ENCODE peak calls at places on chromosome 13, in nine cellular contexts. One of them, this sample, is unnamed.

GRCh38 chr13:101178394-101178793 is 237.9 kb downstream of the NALCN start:
- DNase-seq in A549: no peak
- DNase-seq in lower lobe of right lung: no peak
- DNase-seq in AG04450: peak
- DNase-seq in DND-41: no peak
- DNase-seq in effector memory CD4-positive, alpha-beta T cell: no peak
- DNase-seq in caudate nucleus: no peak
- DNase-seq in neural progenitor cell: no peak
- DNase-seq in neuronal stem cell: no peak
- DNase-seq in this sample: no peak

GRCh38 chr13:24713022-24713421 is 32.8 kb downstream of the ATP12A start:
- DNase-seq in caudate nucleus: no peak
- DNase-seq in neuronal stem cell: no peak
- DNase-seq in A549: no peak
- DNase-seq in neural progenitor cell: no peak
- DNase-seq in DND-41: no peak
- DNase-seq in AG04450: no peak
- DNase-seq in lower lobe of right lung: no peak
- DNase-seq in effector memory CD4-positive, alpha-beta T cell: no peak
- DNase-seq in this sample: no peak

GRCh38 chr13:29435125-29435911 is 160.2 kb downstream of the SLC7A1 start:
- DNase-seq in neural progenitor cell: no peak
- DNase-seq in A549: no peak
- DNase-seq in effector memory CD4-positive, alpha-beta T cell: no peak
- DNase-seq in DND-41: no peak
- DNase-seq in lower lobe of right lung: no peak
- DNase-seq in neuronal stem cell: no peak
- DNase-seq in AG04450: peak
- DNase-seq in caudate nucleus: no peak
- DNase-seq in this sample: no peak

GRCh38 chr13:93775507-93776108 is 549.0 kb downstream of the GPC6 start:
- DNase-seq in A549: no peak
- DNase-seq in AG04450: peak
- DNase-seq in caudate nucleus: no peak
- DNase-seq in neural progenitor cell: no peak
- DNase-seq in lower lobe of right lung: no peak
- DNase-seq in effector memory CD4-positive, alpha-beta T cell: no peak
- DNase-seq in neuronal stem cell: no peak
- DNase-seq in DND-41: no peak
- DNase-seq in this sample: no peak

GRCh38 chr13:51861728-51862300 is at the start of gene CCDC70:
- DNase-seq in neuronal stem cell: no peak
- DNase-seq in A549: no peak
- DNase-seq in lower lobe of right lung: no peak
- DNase-seq in effector memory CD4-positive, alpha-beta T cell: no peak
- DNase-seq in neural progenitor cell: no peak
- DNase-seq in DND-41: no peak
- DNase-seq in caudate nucleus: no peak
- DNase-seq in AG04450: no peak
- DNase-seq in this sample: no peak

GRCh38 chr13:34372581-34372980 is 554.6 kb downstream of the RFC3 start:
- DNase-seq in neural progenitor cell: no peak
- DNase-seq in caudate nucleus: no peak
- DNase-seq in AG04450: no peak
- DNase-seq in effector memory CD4-positive, alpha-beta T cell: no peak
- DNase-seq in DND-41: no peak
- DNase-seq in A549: peak
- DNase-seq in lower lobe of right lung: no peak
- DNase-seq in neuronal stem cell: no peak
- DNase-seq in this sample: no peak

GRCh38 chr13:22047082-22047784 is 376.4 kb downstream of the FGF9 start:
- DNase-seq in A549: no peak
- DNase-seq in effector memory CD4-positive, alpha-beta T cell: no peak
- DNase-seq in lower lobe of right lung: no peak
- DNase-seq in neuronal stem cell: no peak
- DNase-seq in neural progenitor cell: no peak
- DNase-seq in AG04450: peak
- DNase-seq in DND-41: no peak
- DNase-seq in caudate nucleus: no peak
- DNase-seq in this sample: no peak

GRCh38 chr13:101916108-101916757 is 463.8 kb downstream of the ITGBL1 start:
- DNase-seq in lower lobe of right lung: no peak
- DNase-seq in effector memory CD4-positive, alpha-beta T cell: no peak
- DNase-seq in neuronal stem cell: peak
- DNase-seq in A549: peak
- DNase-seq in neural progenitor cell: peak
- DNase-seq in AG04450: no peak
- DNase-seq in caudate nucleus: no peak
- DNase-seq in DND-41: no peak
- DNase-seq in this sample: no peak

GRCh38 chr13:40352385-40352778 is 314.1 kb downstream of the FOXO1 start:
- DNase-seq in neuronal stem cell: no peak
- DNase-seq in neural progenitor cell: no peak
- DNase-seq in lower lobe of right lung: no peak
- DNase-seq in A549: no peak
- DNase-seq in AG04450: no peak
- DNase-seq in DND-41: no peak
- DNase-seq in caudate nucleus: peak
- DNase-seq in effector memory CD4-positive, alpha-beta T cell: no peak
- DNase-seq in this sample: no peak

GRCh38 chr13:21012841-21013681 is 48.3 kb downstream of the LATS2 start:
- DNase-seq in A549: no peak
- DNase-seq in caudate nucleus: no peak
- DNase-seq in neural progenitor cell: no peak
- DNase-seq in neuronal stem cell: no peak
- DNase-seq in AG04450: no peak
- DNase-seq in DND-41: no peak
- DNase-seq in effector memory CD4-positive, alpha-beta T cell: no peak
- DNase-seq in lower lobe of right lung: no peak
- DNase-seq in this sample: no peak

GRCh38 chr13:21013682-21014038 is 47.7 kb downstream of the LATS2 start:
- DNase-seq in lower lobe of right lung: no peak
- DNase-seq in effector memory CD4-positive, alpha-beta T cell: no peak
- DNase-seq in neuronal stem cell: no peak
- DNase-seq in A549: no peak
- DNase-seq in neural progenitor cell: no peak
- DNase-seq in caudate nucleus: no peak
- DNase-seq in DND-41: no peak
- DNase-seq in AG04450: no peak
- DNase-seq in this sample: no peak

GRCh38 chr13:21014139-21014665 is 47.2 kb downstream of the LATS2 start:
- DNase-seq in AG04450: no peak
- DNase-seq in neural progenitor cell: no peak
- DNase-seq in neuronal stem cell: no peak
- DNase-seq in DND-41: no peak
- DNase-seq in A549: no peak
- DNase-seq in lower lobe of right lung: no peak
- DNase-seq in effector memory CD4-positive, alpha-beta T cell: no peak
- DNase-seq in caudate nucleus: no peak
- DNase-seq in this sample: no peak

GRCh38 chr13:21015284-21015683 is 46.1 kb downstream of the LATS2 start:
- DNase-seq in lower lobe of right lung: no peak
- DNase-seq in DND-41: no peak
- DNase-seq in caudate nucleus: no peak
- DNase-seq in AG04450: no peak
- DNase-seq in neural progenitor cell: no peak
- DNase-seq in A549: no peak
- DNase-seq in neuronal stem cell: no peak
- DNase-seq in effector memory CD4-positive, alpha-beta T cell: no peak
- DNase-seq in this sample: no peak

DNA sequence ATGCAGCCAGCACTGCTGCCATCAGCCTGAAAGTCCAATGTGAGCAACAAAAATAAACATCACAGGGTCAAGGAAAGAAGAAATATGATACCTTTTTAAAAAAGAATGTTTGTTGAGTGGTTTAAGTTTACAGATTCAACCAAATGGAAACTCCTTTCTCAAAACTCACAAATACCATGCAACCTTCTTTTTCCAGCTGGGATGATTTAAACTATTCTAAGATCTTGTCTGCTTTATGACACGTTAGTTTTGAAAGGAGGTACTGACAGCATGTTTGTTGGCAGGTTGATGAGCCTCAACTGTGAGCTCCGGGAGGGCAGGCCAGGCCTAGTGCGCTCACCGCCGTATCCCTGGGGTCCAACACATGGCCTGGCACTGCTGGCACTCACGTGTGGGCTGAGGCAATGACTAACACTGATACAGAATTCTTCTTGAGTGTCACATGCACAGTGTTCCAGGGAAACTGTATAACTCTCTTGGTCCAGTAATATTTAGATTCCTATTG is 46.7 kb downstream of the LATS2 start:
- DNase-seq in A549: no peak
- DNase-seq in AG04450: peak
- DNase-seq in DND-41: no peak
- DNase-seq in caudate nucleus: no peak
- DNase-seq in neuronal stem cell: no peak
- DNase-seq in neural progenitor cell: no peak
- DNase-seq in effector memory CD4-positive, alpha-beta T cell: no peak
- DNase-seq in lower lobe of right lung: no peak
- DNase-seq in this sample: no peak
- H3K27ac ChIP-seq in A549: peak
- H3K27ac ChIP-seq in AG04450: peak
- H3K27ac ChIP-seq in DND-41: no peak
- H3K27ac ChIP-seq in caudate nucleus: peak
- H3K27ac ChIP-seq in neuronal stem cell: no peak
- H3K27ac ChIP-seq in neural progenitor cell: no peak
- H3K27ac ChIP-seq in effector memory CD4-positive, alpha-beta T cell: no peak
- H3K27ac ChIP-seq in lower lobe of right lung: peak
- H3K27ac ChIP-seq in this sample: no peak

DNA sequence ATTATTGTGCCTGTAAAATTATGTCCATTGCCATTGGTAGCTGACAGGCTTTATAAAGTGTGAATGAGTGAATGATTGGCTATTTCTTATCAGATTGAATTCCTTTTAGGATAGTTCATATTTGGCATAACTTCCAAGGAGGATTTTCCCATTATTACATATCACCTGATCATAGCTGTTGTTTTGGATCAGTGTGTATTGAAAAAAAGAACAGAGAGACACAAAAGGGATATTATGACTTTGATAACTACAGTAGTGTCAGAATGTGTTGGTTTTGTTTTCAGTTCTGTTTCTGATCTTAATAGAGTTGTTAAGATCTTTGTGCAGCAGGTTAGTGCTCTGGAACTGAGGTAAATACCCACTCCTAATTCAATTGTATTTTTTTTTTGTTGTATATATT is 103.8 kb downstream of the LRCH1 start:
- DNase-seq in lower lobe of right lung: no peak
- DNase-seq in A549: no peak
- DNase-seq in AG04450: no peak
- DNase-seq in neuronal stem cell: no peak
- DNase-seq in caudate nucleus: no peak
- DNase-seq in effector memory CD4-positive, alpha-beta T cell: no peak
- DNase-seq in DND-41: no peak
- DNase-seq in neural progenitor cell: no peak
- DNase-seq in this sample: no peak
- H3K27ac ChIP-seq in lower lobe of right lung: no peak
- H3K27ac ChIP-seq in A549: no peak
- H3K27ac ChIP-seq in AG04450: no peak
- H3K27ac ChIP-seq in neuronal stem cell: no peak
- H3K27ac ChIP-seq in caudate nucleus: no peak
- H3K27ac ChIP-seq in effector memory CD4-positive, alpha-beta T cell: no peak
- H3K27ac ChIP-seq in DND-41: no peak
- H3K27ac ChIP-seq in neural progenitor cell: no peak
- H3K27ac ChIP-seq in this sample: no peak

GRCh38 chr13:75473472-75473871 is 8.5 kb downstream of the TBC1D4 start:
- DNase-seq in AG04450: no peak
- DNase-seq in neural progenitor cell: no peak
- DNase-seq in lower lobe of right lung: no peak
- DNase-seq in neuronal stem cell: no peak
- DNase-seq in DND-41: no peak
- DNase-seq in effector memory CD4-positive, alpha-beta T cell: no peak
- DNase-seq in caudate nucleus: no peak
- DNase-seq in A549: no peak
- DNase-seq in this sample: no peak
- H3K27ac ChIP-seq in AG04450: no peak
- H3K27ac ChIP-seq in neural progenitor cell: no peak
- H3K27ac ChIP-seq in lower lobe of right lung: no peak
- H3K27ac ChIP-seq in neuronal stem cell: no peak
- H3K27ac ChIP-seq in DND-41: no peak
- H3K27ac ChIP-seq in effector memory CD4-positive, alpha-beta T cell: no peak
- H3K27ac ChIP-seq in caudate nucleus: no peak
- H3K27ac ChIP-seq in A549: no peak
- H3K27ac ChIP-seq in this sample: no peak

GRCh38 chr13:113410472-113411201 is 42.7 kb downstream of the ADPRHL1 start:
- DNase-seq in AG04450: peak
- DNase-seq in DND-41: no peak
- DNase-seq in neural progenitor cell: no peak
- DNase-seq in effector memory CD4-positive, alpha-beta T cell: no peak
- DNase-seq in caudate nucleus: no peak
- DNase-seq in neuronal stem cell: no peak
- DNase-seq in lower lobe of right lung: peak
- DNase-seq in A549: peak
- DNase-seq in this sample: no peak

GRCh38 chr13:113413898-113414282 is 39.4 kb downstream of the ADPRHL1 start:
- DNase-seq in A549: no peak
- DNase-seq in neuronal stem cell: no peak
- DNase-seq in caudate nucleus: no peak
- DNase-seq in AG04450: no peak
- DNase-seq in effector memory CD4-positive, alpha-beta T cell: no peak
- DNase-seq in lower lobe of right lung: no peak
- DNase-seq in neural progenitor cell: peak
- DNase-seq in DND-41: no peak
- DNase-seq in this sample: no peak

GRCh38 chr13:113413178-113413897 is 40.0 kb downstream of the ADPRHL1 start:
- DNase-seq in A549: no peak
- DNase-seq in neural progenitor cell: no peak
- DNase-seq in DND-41: no peak
- DNase-seq in effector memory CD4-positive, alpha-beta T cell: no peak
- DNase-seq in AG04450: no peak
- DNase-seq in lower lobe of right lung: peak
- DNase-seq in caudate nucleus: no peak
- DNase-seq in neuronal stem cell: no peak
- DNase-seq in this sample: no peak

GRCh38 chr13:113412440-113412839 is 40.8 kb downstream of the ADPRHL1 start:
- DNase-seq in effector memory CD4-positive, alpha-beta T cell: no peak
- DNase-seq in neuronal stem cell: no peak
- DNase-seq in AG04450: no peak
- DNase-seq in A549: no peak
- DNase-seq in DND-41: no peak
- DNase-seq in caudate nucleus: no peak
- DNase-seq in neural progenitor cell: no peak
- DNase-seq in lower lobe of right lung: peak
- DNase-seq in this sample: no peak

DNA sequence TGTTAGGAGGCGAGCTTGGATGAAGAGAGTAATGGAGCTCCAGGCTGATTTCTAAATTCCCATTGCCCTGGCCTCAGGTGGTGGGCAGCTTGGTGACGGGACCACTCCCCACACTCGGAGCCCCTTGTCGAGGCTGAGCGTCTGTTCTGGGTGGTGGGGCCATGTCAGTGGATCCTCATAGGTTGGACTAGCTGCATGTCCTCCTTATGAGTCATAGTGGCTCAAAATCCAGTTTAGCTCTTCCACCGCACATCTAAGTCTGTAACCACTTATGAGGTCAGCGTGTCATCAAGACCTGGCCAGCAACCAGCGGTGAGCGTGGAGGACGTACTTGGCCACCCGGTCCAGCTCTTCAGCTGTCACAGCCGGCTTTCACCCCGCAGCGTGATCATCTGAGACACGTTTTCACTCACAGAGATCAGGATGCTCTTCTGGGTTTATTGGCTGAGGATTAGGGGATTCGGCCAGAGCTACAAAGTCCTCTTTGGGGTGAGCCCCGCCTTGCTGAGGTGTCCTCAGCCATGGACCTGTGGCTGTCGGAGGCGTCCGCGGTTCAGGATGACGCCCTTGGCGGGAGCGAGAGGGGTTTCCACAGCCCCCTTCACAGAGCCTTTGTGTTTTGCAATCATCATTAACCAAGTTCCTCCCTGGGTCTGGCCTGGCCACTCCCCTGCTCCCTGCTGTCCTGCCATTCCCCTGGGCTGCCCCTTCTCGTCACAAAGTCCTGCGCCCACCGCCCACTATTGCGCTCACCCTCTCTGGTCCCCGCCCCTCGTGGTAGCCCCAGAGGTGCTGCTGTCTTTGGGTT is 41.9 kb downstream of the ADPRHL1 start:
- DNase-seq in DND-41: no peak
- DNase-seq in A549: peak
- DNase-seq in AG04450: peak
- DNase-seq in lower lobe of right lung: peak
- DNase-seq in effector memory CD4-positive, alpha-beta T cell: no peak
- DNase-seq in caudate nucleus: no peak
- DNase-seq in neural progenitor cell: peak
- DNase-seq in neuronal stem cell: no peak
- DNase-seq in this sample: no peak
- H3K27ac ChIP-seq in DND-41: no peak
- H3K27ac ChIP-seq in A549: peak
- H3K27ac ChIP-seq in AG04450: peak
- H3K27ac ChIP-seq in lower lobe of right lung: no peak
- H3K27ac ChIP-seq in effector memory CD4-positive, alpha-beta T cell: no peak
- H3K27ac ChIP-seq in caudate nucleus: no peak
- H3K27ac ChIP-seq in neural progenitor cell: no peak
- H3K27ac ChIP-seq in neuronal stem cell: no peak
- H3K27ac ChIP-seq in this sample: no peak